ENCODE peak calls at places on chromosomes 13 and 19, in ten cellular contexts. V, D, O, I, R, Y, A, J, Q and S are unnamed samples.

GRCh38 chr13:73223372-73223781 is 164.6 kb downstream of the KLF5 start:
- DNase-seq in V (no peak), D (no peak), O (no peak), I (no peak), R (no peak), Y (no peak), A (peak), J (no peak), Q (no peak), S (peak)

GRCh38 chr13:79749985-79750551 is 269.1 kb downstream of the NDFIP2 start:
- DNase-seq in V (no peak), D (peak), O (peak), I (peak), R (peak), Y (no peak), A (no peak), J (peak), Q (peak), S (no peak)

GRCh38 chr13:58991826-58992477 is 1171.8 kb downstream of the DIAPH3 start:
- DNase-seq in V (no peak), D (no peak), O (no peak), I (no peak), R (no peak), Y (no peak), A (no peak), J (no peak), Q (no peak), S (no peak)

GRCh38 chr19:18915639-18916038 is 3.5 kb downstream of the COPE start:
- DNase-seq in V (peak), D (peak), O (no peak), I (peak), R (peak), Y (no peak), A (no peak), J (peak), Q (peak), S (no peak)

GRCh38 chr13:45168555-45168930 is 32.3 kb downstream of the KCTD4 start:
- DNase-seq in V (no peak), D (no peak), O (no peak), I (no peak), R (no peak), Y (no peak), A (no peak), J (no peak), Q (no peak), S (no peak)

GRCh38 chr19:5147971-5148793 is 179.3 kb downstream of the KDM4B start:
- DNase-seq in V (no peak), D (no peak), O (no peak), I (no peak), R (no peak), Y (no peak), A (no peak), J (no peak), Q (peak), S (no peak)

GRCh38 chr13:43072394-43072793 is 49.0 kb downstream of the DNAJC15 start:
- DNase-seq in V (no peak), D (no peak), O (no peak), I (peak), R (no peak), Y (no peak), A (no peak), J (no peak), Q (peak), S (no peak)

GRCh38 chr19:43723588-43723987 is 7.7 kb downstream of the IRGC start:
- DNase-seq in V (no peak), D (no peak), O (no peak), I (no peak), R (no peak), Y (no peak), A (no peak), J (no peak), Q (peak), S (no peak)

GRCh38 chr19:33879818-33880575 is 83.3 kb downstream of the KCTD15 start:
- DNase-seq in V (peak), D (no peak), O (no peak), I (no peak), R (no peak), Y (no peak), A (no peak), J (no peak), Q (no peak), S (peak)

GRCh38 chr13:24032252-24032651 is 128.3 kb upstream of the SPATA13 start:
- DNase-seq in V (no peak), D (no peak), O (no peak), I (no peak), R (peak), Y (no peak), A (no peak), J (no peak), Q (peak), S (no peak)

GRCh38 chr19:495047-495439 is 1.2 kb upstream of the MADCAM1 start:
- DNase-seq in V (no peak), D (no peak), O (no peak), I (no peak), R (no peak), Y (no peak), A (no peak), J (no peak), Q (no peak), S (no peak)

GRCh38 chr13:45674908-45675307 is 27.2 kb upstream of the CBY2 start:
- DNase-seq in V (no peak), D (peak), O (peak), I (peak), R (no peak), Y (no peak), A (no peak), J (peak), Q (peak), S (peak)

GRCh38 chr13:31722684-31723083 is 16.6 kb upstream of the RXFP2 start:
- DNase-seq in V (no peak), D (no peak), O (no peak), I (no peak), R (no peak), Y (peak), A (no peak), J (no peak), Q (peak), S (no peak)

GRCh38 chr13:73898276-73898675 is 235.9 kb downstream of the KLF12 start:
- DNase-seq in V (no peak), D (peak), O (no peak), I (no peak), R (no peak), Y (no peak), A (no peak), J (no peak), Q (no peak), S (peak)

GRCh38 chr19:39481229-39481545 is 549 bp downstream of the TIMM50 start:
- DNase-seq in V (no peak), D (no peak), O (no peak), I (no peak), R (no peak), Y (no peak), A (no peak), J (no peak), Q (no peak), S (no peak)

GRCh38 chr19:35011737-35012682 is 11.9 kb downstream of the GRAMD1A start:
- DNase-seq in V (no peak), D (no peak), O (no peak), I (no peak), R (no peak), Y (no peak), A (no peak), J (no peak), Q (no peak), S (no peak)

GRCh38 chr13:112079696-112080095 is 12.7 kb downstream of the SOX1 start:
- DNase-seq in V (no peak), D (no peak), O (no peak), I (no peak), R (no peak), Y (no peak), A (no peak), J (no peak), Q (no peak), S (no peak)

GRCh38 chr13:24290280-24290932 is 19.0 kb upstream of the C1QTNF9 start:
- DNase-seq in V (no peak), D (no peak), O (no peak), I (no peak), R (no peak), Y (no peak), A (no peak), J (no peak), Q (no peak), S (no peak)

GRCh38 chr13:64810701-64811258 is 2419.4 kb downstream of the PCDH9 start:
- DNase-seq in V (no peak), D (no peak), O (no peak), I (no peak), R (no peak), Y (no peak), A (no peak), J (no peak), Q (peak), S (peak)

GRCh38 chr13:49410006-49410405 is 33.9 kb downstream of the CAB39L start:
- DNase-seq in V (no peak), D (no peak), O (no peak), I (no peak), R (no peak), Y (no peak), A (no peak), J (no peak), Q (peak), S (no peak)